ENCODE peak calls at places on chromosomes 1 and 21, in nine cellular contexts. S, M, A, N, R, E, O, T and Y are unnamed samples.
A peak's percentile ranks its signal among the peaks of the same experiment; 100 is the strongest.

GRCh38 chr1:107829083-107829771 is 135.8 kb downstream of the VAV3 start:
- DNase-seq in S (no peak), M (no peak), A (no peak), N (no peak), R (no peak), E (no peak), O (no peak), T (no peak), Y (no peak)

GRCh38 chr1:227793079-227793947 is 22.2 kb upstream of the PRSS38 start:
- DNase-seq in S (no peak), M (no peak), A (no peak), N (no peak), R (peak; percentile 25), E (no peak), O (no peak), T (no peak), Y (no peak)

GRCh38 chr1:55893155-55893554 is 678.0 kb upstream of the USP24 start:
- DNase-seq in S (no peak), M (no peak), A (peak; percentile 61), N (no peak), R (no peak), E (peak; percentile 8), O (no peak), T (no peak), Y (no peak)

GRCh38 chr1:93659805-93660479 is 21.7 kb downstream of the BCAR3 start:
- DNase-seq in S (no peak), M (no peak), A (peak; percentile 61), N (peak; percentile 45), R (peak; percentile 55), E (no peak), O (peak; percentile 45), T (no peak), Y (no peak)

GRCh38 chr1:65691152-65691900 is 101.4 kb upstream of the PDE4B start:
- DNase-seq in S (no peak), M (no peak), A (no peak), N (no peak), R (peak; percentile 51), E (no peak), O (no peak), T (no peak), Y (no peak)

GRCh38 chr1:151846062-151846568 is 6.5 kb upstream of the C2CD4D start:
- DNase-seq in S (no peak), M (no peak), A (peak; percentile 75), N (no peak), R (no peak), E (peak; percentile 58), O (no peak), T (no peak), Y (no peak)

GRCh38 chr1:225813250-225813964 is 3.5 kb downstream of the EPHX1 start:
- DNase-seq in S (peak; percentile 70), M (peak; percentile 22), A (peak; percentile 62), N (peak; percentile 61), R (peak; percentile 81), E (peak; percentile 81), O (no peak), T (peak; percentile 84), Y (no peak)

GRCh38 chr1:164223378-164223777 is 335.6 kb upstream of the PBX1 start:
- DNase-seq in S (no peak), M (no peak), A (no peak), N (no peak), R (no peak), E (no peak), O (no peak), T (no peak), Y (no peak)

GRCh38 chr21:44571296-44571695 is 2.2 kb upstream of the KRTAP10-4 start:
- DNase-seq in S (no peak), M (no peak), A (no peak), N (no peak), R (no peak), E (no peak), O (no peak), T (no peak), Y (no peak)

GRCh38 chr1:164683235-164683634 is 124.3 kb downstream of the PBX1 start:
- DNase-seq in S (no peak), M (no peak), A (no peak), N (no peak), R (no peak), E (no peak), O (no peak), T (no peak), Y (no peak)

GRCh38 chr1:175537571-175537970 is 205.8 kb downstream of the TNR start:
- DNase-seq in S (no peak), M (no peak), A (no peak), N (no peak), R (no peak), E (no peak), O (no peak), T (no peak), Y (no peak)

GRCh38 chr1:12456979-12457378 is 161.0 kb downstream of the DHRS3 start:
- DNase-seq in S (no peak), M (no peak), A (peak; percentile 63), N (no peak), R (no peak), E (no peak), O (no peak), T (no peak), Y (no peak)

GRCh38 chr1:25922633-25923567 is 16.7 kb upstream of the STMN1 start:
- DNase-seq in S (peak; percentile 40), M (peak; percentile 29), A (no peak), N (no peak), R (peak; percentile 57), E (peak; percentile 10), O (peak; percentile 83), T (peak; percentile 38), Y (no peak)
- TF ChIP-seq POLR2A in S (peak; percentile 49), M (no peak), A (no peak), N (no peak), R (no peak), E (no peak), O (no peak), T (no peak), Y (no peak)

GRCh38 chr1:2194319-2194897 is at the start of gene FAAP20:
- DNase-seq in S (peak; percentile 64), M (peak; percentile 67), A (peak; percentile 54), N (no peak), R (peak; percentile 82), E (peak; percentile 32), O (no peak), T (no peak), Y (no peak)
- TF ChIP-seq POLR2A in S (no peak), M (no peak), A (peak; percentile 79), N (peak; percentile 52), R (peak; percentile 11), E (peak; percentile 40), O (no peak), T (no peak), Y (no peak)

GRCh38 chr1:209770636-209771415 is 13.5 kb downstream of the C1orf74 start:
- DNase-seq in S (no peak), M (no peak), A (no peak), N (no peak), R (no peak), E (no peak), O (no peak), T (no peak), Y (no peak)
- TF ChIP-seq POLR2A in S (no peak), M (no peak), A (no peak), N (no peak), R (no peak), E (no peak), O (no peak), T (no peak), Y (no peak)

DNA sequence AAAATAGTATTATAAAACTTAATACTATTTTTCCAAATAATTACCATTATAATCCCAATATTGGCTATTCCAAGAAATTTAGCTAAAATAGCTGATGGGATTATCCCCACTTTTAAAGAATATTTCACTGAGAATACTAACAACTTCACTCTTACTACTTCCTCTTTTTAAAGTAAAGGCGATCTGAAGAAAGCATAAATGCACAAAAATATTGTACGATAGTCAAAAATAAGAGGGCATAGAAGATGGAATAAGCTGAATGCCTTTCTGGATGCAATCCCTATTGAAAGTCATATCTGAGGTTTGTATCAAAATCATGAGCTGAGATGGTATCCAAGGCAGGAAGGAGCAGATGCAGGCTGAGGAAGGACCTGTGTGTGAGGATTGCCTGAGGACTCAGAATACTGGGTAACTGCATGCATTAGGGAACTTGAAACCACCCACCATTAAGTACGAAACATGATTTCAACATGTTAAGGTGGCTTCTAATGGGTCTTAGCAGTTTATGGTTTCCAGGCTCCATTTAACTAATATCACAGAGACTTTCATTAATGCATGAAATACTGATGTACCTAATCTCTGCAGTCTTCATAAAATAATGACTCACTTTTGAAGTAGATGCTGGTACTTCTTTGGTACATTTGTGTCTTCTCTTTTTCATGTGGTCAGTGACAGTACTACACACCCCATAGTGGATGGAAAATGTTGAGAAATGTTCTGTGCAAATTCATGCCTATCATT is 29.6 kb upstream of the RGS1 start:
- DNase-seq in S (no peak), M (no peak), A (no peak), N (no peak), R (no peak), E (peak; percentile 12), O (no peak), T (no peak), Y (no peak)
- TF ChIP-seq POLR2A in S (no peak), M (no peak), A (no peak), N (no peak), R (no peak), E (no peak), O (no peak), T (no peak), Y (no peak)

DNA sequence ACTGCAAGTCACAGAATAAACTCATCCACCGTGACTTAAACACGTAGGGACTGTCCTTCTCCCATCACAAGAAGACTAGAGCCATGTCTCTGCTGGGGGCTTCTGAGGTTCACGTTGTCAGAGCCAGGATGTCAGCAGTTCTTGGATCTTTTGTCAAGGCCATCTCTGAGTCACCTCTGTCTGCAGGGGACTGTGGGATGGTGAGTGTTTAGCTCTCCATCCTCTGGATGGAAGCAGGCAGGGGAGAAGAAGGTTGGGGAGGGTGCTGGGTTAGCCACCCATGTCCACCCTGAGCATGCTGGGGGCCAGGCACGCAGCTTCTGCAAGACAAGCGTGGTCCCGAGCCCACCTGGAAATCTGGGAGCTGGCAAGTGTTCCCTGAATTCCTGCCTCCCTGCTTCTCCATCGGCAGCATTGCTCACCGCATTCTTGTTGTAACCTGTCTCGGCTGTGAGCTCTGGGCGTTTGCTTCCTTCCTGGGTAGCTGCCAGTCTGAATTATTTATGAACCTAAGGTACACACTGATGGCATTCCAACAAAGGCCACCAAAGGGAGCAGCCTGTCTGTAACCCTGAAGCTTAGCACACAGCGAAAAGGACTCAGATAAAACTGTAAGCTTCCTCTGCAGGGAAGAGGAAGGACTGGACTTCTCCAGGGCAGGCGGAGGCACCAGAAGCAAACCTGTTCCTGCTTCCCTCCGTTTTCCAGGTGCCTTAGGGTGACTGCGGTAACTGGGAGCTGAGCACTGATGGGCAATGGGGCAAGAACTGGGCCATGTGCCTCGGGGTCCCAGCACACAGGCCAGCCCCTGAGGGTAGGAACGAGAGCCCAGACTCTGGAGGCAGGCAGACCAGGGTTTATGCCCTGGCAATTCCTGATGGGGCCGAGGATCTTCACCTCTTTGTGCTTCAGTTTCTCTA is 88.6 kb downstream of the RIPK4 start:
- DNase-seq in S (peak; percentile 92), M (no peak), A (peak; percentile 8), N (no peak), R (no peak), E (peak; percentile 61), O (no peak), T (no peak), Y (peak; percentile 74)
- TF ChIP-seq POLR2A in S (peak; percentile 77), M (peak; percentile 75), A (no peak), N (no peak), R (no peak), E (no peak), O (no peak), T (no peak), Y (no peak)